ENCODE peak calls at places on chromosomes 13 and 19, in eight cellular contexts. D, V, M, Z, A, B, U and K are unnamed samples.
A peak's percentile ranks its signal among the peaks of the same experiment; 100 is the strongest.

GRCh38 chr19:13163609-13164364 is 13.6 kb downstream of the IER2 start:
- DNase-seq in D (peak; percentile 85), V (peak; percentile 22), M (peak; percentile 74), Z (peak; percentile 83), A (no peak), B (peak; percentile 24), U (peak; percentile 93), K (peak; percentile 60)

GRCh38 chr19:58150328-58150921 is at the start of gene ZNF329:
- DNase-seq in D (peak; percentile 67), V (peak; percentile 44), M (peak; percentile 82), Z (peak; percentile 76), A (peak; percentile 32), B (peak; percentile 64), U (peak; percentile 95), K (peak; percentile 85)

GRCh38 chr13:93227280-93227905 is 786 bp downstream of the GPC6 start:
- DNase-seq in D (no peak), V (peak; percentile 79), M (peak; percentile 50), Z (peak; percentile 52), A (peak; percentile 13), B (no peak), U (no peak), K (peak; percentile 71)

GRCh38 chr19:55257461-55258411 is 1.1 kb downstream of the PPP6R1 start:
- DNase-seq in D (no peak), V (peak; percentile 45), M (peak; percentile 30), Z (peak; percentile 32), A (no peak), B (no peak), U (no peak), K (no peak)

GRCh38 chr19:37902668-37903067 is 3.7 kb downstream of the WDR87 start:
- DNase-seq in D (peak; percentile 40), V (peak; percentile 85), M (peak; percentile 65), Z (peak; percentile 70), A (peak; percentile 16), B (peak; percentile 35), U (peak; percentile 93), K (peak; percentile 87)

GRCh38 chr19:55075366-55075998 is at the start of gene EPS8L1:
- DNase-seq in D (no peak), V (no peak), M (no peak), Z (no peak), A (no peak), B (no peak), U (no peak), K (no peak)

GRCh38 chr13:98998831-98999634 is 21.2 kb upstream of the DOCK9 start:
- DNase-seq in D (no peak), V (no peak), M (peak; percentile 36), Z (no peak), A (no peak), B (no peak), U (no peak), K (no peak)

GRCh38 chr13:77475345-77476084 is 60.0 kb upstream of the SCEL start:
- DNase-seq in D (no peak), V (no peak), M (no peak), Z (no peak), A (no peak), B (no peak), U (no peak), K (no peak)

GRCh38 chr13:98405107-98405571 is 171.8 kb downstream of the STK24 start:
- DNase-seq in D (no peak), V (peak; percentile 81), M (peak; percentile 11), Z (no peak), A (no peak), B (peak; percentile 39), U (no peak), K (peak; percentile 18)

GRCh38 chr13:75135325-75135825 is 346.6 kb downstream of the TBC1D4 start:
- DNase-seq in D (peak; percentile 84), V (no peak), M (peak; percentile 98), Z (peak; percentile 93), A (peak; percentile 91), B (no peak), U (no peak), K (no peak)

GRCh38 chr13:111968611-111969010 is 98.3 kb upstream of the SOX1 start:
- DNase-seq in D (no peak), V (no peak), M (no peak), Z (no peak), A (no peak), B (no peak), U (no peak), K (no peak)

GRCh38 chr13:109922518-109922917 is 136.1 kb upstream of the IRS2 start:
- DNase-seq in D (no peak), V (no peak), M (peak; percentile 44), Z (peak; percentile 44), A (no peak), B (no peak), U (no peak), K (no peak)

GRCh38 chr13:80612804-80613203 is 271.9 kb upstream of the SPRY2 start:
- DNase-seq in D (no peak), V (no peak), M (no peak), Z (no peak), A (no peak), B (no peak), U (no peak), K (no peak)

GRCh38 chr13:110070511-110071120 is 236.3 kb downstream of the COL4A1 start:
- DNase-seq in D (peak; percentile 38), V (no peak), M (peak; percentile 93), Z (peak; percentile 77), A (peak; percentile 8), B (no peak), U (no peak), K (no peak)

GRCh38 chr19:53158119-53158656 is 665 bp downstream of the ZNF347 start:
- DNase-seq in D (no peak), V (peak; percentile 16), M (peak; percentile 33), Z (peak; percentile 15), A (no peak), B (no peak), U (no peak), K (peak; percentile 7)

GRCh38 chr13:83621765-83622421 is 260.4 kb downstream of the SLITRK1 start:
- DNase-seq in D (no peak), V (no peak), M (no peak), Z (no peak), A (no peak), B (no peak), U (no peak), K (no peak)